ENCODE peak calls at places on chromosomes 2 and 18, in five cellular contexts. Y, K, L, C and S are unnamed samples.

GRCh38 chr2:142872900-142873724 is 4.4 kb upstream of the KYNU start:
- DNase-seq in Y (no peak), K (no peak), L (peak), C (no peak), S (no peak)

GRCh38 chr2:25417715-25418369 is 76.1 kb upstream of the DNMT3A start:
- DNase-seq in Y (no peak), K (peak), L (no peak), C (peak), S (peak)

GRCh38 chr2:120685403-120686297 is 50.0 kb upstream of the GLI2 start:
- DNase-seq in Y (no peak), K (no peak), L (no peak), C (no peak), S (no peak)

GRCh38 chr18:68713791-68714190 is 1.1 kb downstream of the TMX3 start:
- DNase-seq in Y (no peak), K (no peak), L (no peak), C (no peak), S (no peak)

GRCh38 chr2:231191896-231192872 is 6.2 kb upstream of the ARMC9 start:
- DNase-seq in Y (peak), K (no peak), L (peak), C (no peak), S (peak)

GRCh38 chr2:64567473-64567872 is 43.3 kb downstream of the AFTPH start:
- DNase-seq in Y (no peak), K (no peak), L (no peak), C (no peak), S (no peak)

GRCh38 chr2:62461707-62462106 is 44.3 kb downstream of the TMEM17 start:
- DNase-seq in Y (no peak), K (no peak), L (no peak), C (no peak), S (no peak)

GRCh38 chr2:675982-676646 is 1.1 kb downstream of the TMEM18 start:
- DNase-seq in Y (peak), K (no peak), L (peak), C (no peak), S (peak)

GRCh38 chr2:12774381-12774780 is 57.6 kb downstream of the TRIB2 start:
- DNase-seq in Y (no peak), K (no peak), L (no peak), C (no peak), S (no peak)

GRCh38 chr2:109644571-109645275 is 30.6 kb downstream of the SOWAHC start:
- DNase-seq in Y (peak), K (no peak), L (peak), C (no peak), S (no peak)

GRCh38 chr2:71538241-71538640 is 84.9 kb downstream of the DYSF start:
- DNase-seq in Y (no peak), K (no peak), L (no peak), C (no peak), S (no peak)

GRCh38 chr2:12579018-12579417 is 137.7 kb upstream of the TRIB2 start:
- DNase-seq in Y (no peak), K (no peak), L (no peak), C (no peak), S (no peak)

GRCh38 chr18:25467226-25468065 is 115.5 kb upstream of the ZNF521 start:
- DNase-seq in Y (no peak), K (no peak), L (no peak), C (no peak), S (no peak)

GRCh38 chr2:58620127-58620526 is 379.0 kb upstream of the FANCL start:
- DNase-seq in Y (no peak), K (no peak), L (no peak), C (no peak), S (no peak)

GRCh38 chr2:49296107-49296506 is 141.8 kb upstream of the FSHR start:
- DNase-seq in Y (no peak), K (no peak), L (no peak), C (no peak), S (no peak)

GRCh38 chr2:19859565-19859964 is 42.2 kb downstream of the TTC32 start:
- DNase-seq in Y (no peak), K (no peak), L (no peak), C (no peak), S (no peak)

GRCh38 chr18:44245026-44245425 is 435.7 kb upstream of the SETBP1 start:
- DNase-seq in Y (no peak), K (no peak), L (no peak), C (no peak), S (no peak)

GRCh38 chr18:50614838-50615237 is 55.0 kb downstream of the MAPK4 start:
- DNase-seq in Y (no peak), K (no peak), L (peak), C (no peak), S (no peak)

GRCh38 chr2:17851731-17852585 is 26.5 kb upstream of the KCNS3 start:
- DNase-seq in Y (peak), K (peak), L (peak), C (no peak), S (peak)

GRCh38 chr18:13070460-13070859 is 79.3 kb downstream of the CEP192 start:
- DNase-seq in Y (no peak), K (no peak), L (peak), C (no peak), S (no peak)

DNA sequence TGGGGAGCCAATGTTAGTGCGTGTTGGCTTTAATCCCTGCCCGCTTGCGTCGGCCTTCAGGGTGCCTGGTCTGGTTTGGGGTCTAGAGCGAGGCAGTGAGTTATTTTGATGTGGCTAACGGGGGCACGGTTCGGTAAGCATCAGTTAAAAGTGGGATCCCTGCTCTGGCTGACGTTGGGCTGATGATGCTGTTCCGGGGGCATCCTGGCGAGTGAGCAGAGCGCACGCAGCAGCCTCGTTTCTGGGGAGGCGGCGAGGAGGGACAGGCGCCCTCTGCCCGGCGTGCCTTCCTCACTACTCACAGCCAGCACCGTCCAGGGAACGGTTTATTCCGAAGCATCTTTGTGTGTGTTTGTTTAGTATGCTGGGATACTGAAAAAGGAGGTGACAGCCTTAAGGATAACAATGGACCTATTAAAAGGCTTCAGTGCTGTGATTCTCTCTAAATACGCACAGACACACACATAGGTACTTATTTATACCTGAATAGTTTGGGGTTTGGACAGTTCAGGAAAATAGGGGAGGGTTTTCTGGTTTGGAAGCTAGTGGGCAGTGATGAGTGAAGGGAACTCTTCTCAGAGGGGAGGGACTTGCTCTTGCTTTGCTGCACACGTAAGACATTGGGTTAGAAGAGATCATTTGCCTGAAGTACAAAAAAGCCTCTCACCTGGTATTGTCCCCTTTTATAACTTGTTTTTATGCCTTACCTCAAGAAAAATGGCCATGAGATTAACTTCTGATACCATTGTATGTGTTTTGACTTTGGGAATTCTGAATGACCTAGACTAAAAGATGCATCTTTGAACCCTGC is 2.1 kb downstream of the CRIM1 start:
- DNase-seq in Y (peak), K (peak), L (peak), C (no peak), S (no peak)
- TF ChIP-seq POLR2A in Y (no peak), K (no peak), L (peak), C (no peak), S (no peak)

DNA sequence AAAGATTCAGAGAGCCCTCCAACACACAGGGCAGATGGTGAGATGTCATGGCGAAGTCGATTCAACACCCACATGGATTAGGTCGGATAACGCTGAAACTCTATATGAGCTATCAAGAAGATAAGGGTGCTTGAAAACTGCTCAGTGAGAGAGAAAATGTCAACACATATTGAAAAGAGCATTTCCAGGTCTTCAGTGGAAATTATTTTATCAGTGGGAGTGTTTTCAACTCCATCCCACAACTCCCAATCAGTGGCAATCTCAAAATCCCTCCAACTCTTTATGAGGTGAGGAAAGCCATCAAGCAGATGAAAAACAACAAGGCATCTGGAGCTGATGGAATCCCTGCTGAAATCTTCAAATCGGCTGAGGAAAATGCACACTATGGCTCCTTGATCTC is 104.5 kb upstream of the KLHL14 start:
- DNase-seq in Y (no peak), K (no peak), L (no peak), C (no peak), S (no peak)
- TF ChIP-seq JUND in Y (no peak), K (no peak), L (no peak), C (no peak), S (no peak)

GRCh38 chr18:3453540-3454364 is 3.8 kb downstream of the TGIF1 start:
- DNase-seq in Y (no peak), K (no peak), L (peak), C (no peak), S (peak)
- TF ChIP-seq POLR2A in Y (no peak), K (no peak), L (peak), C (no peak), S (no peak)

GRCh38 chr2:150135223-150135883 is 352.1 kb downstream of the RND3 start:
- DNase-seq in Y (no peak), K (no peak), L (peak), C (no peak), S (no peak)
- TF ChIP-seq JUND in Y (no peak), K (no peak), L (no peak), C (no peak), S (no peak)

GRCh38 chr2:45009303-45009927 is at the start of gene SIX2:
- DNase-seq in Y (peak), K (peak), L (peak), C (no peak), S (peak)
- TF ChIP-seq POLR2A in Y (no peak), K (no peak), L (no peak), C (no peak), S (no peak)

GRCh38 chr2:42025151-42025582 is 22.7 kb upstream of the PKDCC start:
- DNase-seq in Y (no peak), K (no peak), L (no peak), C (no peak), S (no peak)
- TF ChIP-seq JUND in Y (no peak), K (no peak), L (no peak), C (no peak), S (no peak)

DNA sequence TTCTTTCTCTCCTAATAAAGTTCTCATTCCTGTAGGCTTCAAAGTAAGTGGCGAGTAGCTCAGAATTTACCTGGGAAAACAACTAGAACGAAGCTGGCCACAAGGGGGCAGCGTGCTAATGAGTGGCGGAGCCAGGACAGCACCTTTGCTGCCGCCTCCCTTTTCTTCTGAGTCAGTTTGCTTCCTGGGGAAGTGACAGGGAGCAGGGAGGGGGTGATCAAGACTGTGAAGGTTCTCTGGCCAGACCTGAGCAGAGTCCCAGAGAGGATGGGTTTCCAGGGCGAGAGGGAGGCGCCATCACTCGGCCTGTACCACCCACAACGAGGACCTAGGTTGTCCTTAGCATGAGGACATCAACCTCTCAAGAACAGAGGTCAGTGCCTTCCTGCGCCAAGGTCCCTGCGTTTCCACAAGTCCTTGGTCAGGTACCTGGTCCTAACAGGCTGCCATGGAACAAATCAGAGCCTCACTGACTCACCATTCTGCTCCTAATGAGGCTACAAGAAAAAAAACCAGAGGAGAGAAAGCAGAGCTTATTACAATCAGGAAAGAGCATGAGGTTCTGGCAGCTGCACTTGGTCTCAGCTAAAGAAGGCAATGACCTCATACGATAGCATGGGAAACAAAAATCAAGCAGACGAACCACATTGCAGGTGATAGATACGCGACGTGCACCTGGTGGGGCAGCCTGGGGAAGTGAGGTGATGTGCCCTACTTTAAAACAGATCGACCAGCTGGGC is 98.7 kb downstream of the PLB1 start:
- DNase-seq in Y (peak), K (peak), L (peak), C (peak), S (peak)
- TF ChIP-seq POLR2A in Y (no peak), K (no peak), L (no peak), C (no peak), S (no peak)

DNA sequence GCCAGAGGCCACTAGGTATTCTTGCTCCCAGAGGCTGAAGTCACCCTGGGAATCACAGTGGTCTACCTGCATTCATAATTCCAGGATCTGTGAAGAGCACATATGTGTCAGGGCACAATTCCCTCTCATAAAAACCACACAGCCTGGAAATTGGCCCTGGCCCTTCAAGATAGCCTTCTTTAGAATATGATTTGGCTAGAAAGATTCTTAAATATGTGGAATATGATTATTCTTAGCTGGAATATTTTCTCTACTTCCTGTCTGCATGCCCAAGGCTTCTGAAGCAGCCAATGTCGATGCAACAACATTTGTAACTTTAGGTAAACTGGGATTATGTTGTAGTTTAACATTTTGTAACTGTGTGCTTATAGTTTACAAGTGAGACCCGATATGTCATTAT is 24.2 kb downstream of the ICOS start:
- DNase-seq in Y (no peak), K (no peak), L (no peak), C (no peak), S (no peak)
- TF ChIP-seq JUND in Y (no peak), K (no peak), L (no peak), C (no peak), S (no peak)